ENCODE peak calls at places on chromosomes 5 and 9, in five cellular contexts. O is cardiac muscle cell; M is activated T-cell treated with anti-CD3 and anti-CD28 coated beads, Interleukin-2, amount 50 U/mL, for 72 hours; B is A673; G is iPS-NIHi11. X is an unnamed sample.

GRCh38 chr5:79456890-79457583 is 56.9 kb downstream of the HOMER1 start:
- DNase-seq in M (no peak), O (no peak), B (no peak), G (no peak), X (no peak)

GRCh38 chr5:135349886-135350285 is 49.1 kb downstream of the MACROH2A1 start:
- DNase-seq in B (no peak), G (no peak), M (no peak), O (no peak), X (no peak)

GRCh38 chr5:123441408-123441807 is 18.2 kb upstream of the CEP120 start:
- DNase-seq in G (no peak), M (peak), B (no peak), O (no peak), X (no peak)

GRCh38 chr9:113511856-113512761 is 48.6 kb downstream of the RGS3 start:
- DNase-seq in B (no peak), G (no peak), M (peak), O (peak), X (no peak)

GRCh38 chr9:130463763-130464745 is 19.3 kb downstream of the ASS1 start:
- DNase-seq in O (no peak), G (no peak), M (no peak), B (no peak), X (no peak)

GRCh38 chr9:131020388-131020787 is 11.4 kb downstream of the LAMC3 start:
- DNase-seq in O (peak), G (peak), B (no peak), M (no peak), X (no peak)

GRCh38 chr5:170311856-170312405 is 14.4 kb upstream of the LCP2 start:
- DNase-seq in B (no peak), M (no peak), O (no peak), G (no peak), X (no peak)

GRCh38 chr9:124795881-124796415 is 19.0 kb downstream of the OLFML2A start:
- DNase-seq in O (peak), G (peak), B (no peak), M (no peak), X (no peak)

GRCh38 chr5:178870411-178870810 is 10.7 kb downstream of the ZNF354B start:
- DNase-seq in B (no peak), G (no peak), M (no peak), O (no peak), X (no peak)

GRCh38 chr5:173290477-173291131 is 37.6 kb downstream of the STC2 start:
- DNase-seq in B (peak), G (no peak), O (peak), M (no peak), X (no peak)

GRCh38 chr5:119356384-119357188 is 767 bp downstream of the TNFAIP8 start:
- DNase-seq in B (peak), O (peak), M (no peak), G (no peak), X (no peak)

GRCh38 chr9:74281674-74282073 is 215.5 kb upstream of the RORB start:
- DNase-seq in B (no peak), O (no peak), M (no peak), G (peak), X (no peak)

GRCh38 chr5:168651654-168652053 is 72.5 kb upstream of the PANK3 start:
- DNase-seq in O (peak), B (peak), G (no peak), M (no peak), X (no peak)

GRCh38 chr9:127197186-127197860 is 67.3 kb upstream of the GARNL3 start:
- DNase-seq in O (no peak), M (no peak), B (no peak), G (no peak), X (no peak)

GRCh38 chr5:132674671-132675506 is 1.1 kb downstream of the IL4 start:
- DNase-seq in M (peak), B (peak), O (peak), G (no peak), X (no peak)

GRCh38 chr9:94135222-94135621 is 51.0 kb downstream of the PTPDC1 start:
- DNase-seq in O (peak), B (no peak), G (no peak), M (no peak), X (no peak)

X was measured in nephron progenitor cell.